ENCODE peak calls at places on chromosome 18, in six cellular contexts. C, Y, H, W, J and L are unnamed samples.

GRCh38 chr18:79447703-79448367 is 52.1 kb downstream of the NFATC1 start:
- DNase-seq in C (no peak), Y (peak), H (no peak), W (no peak), J (no peak), L (no peak)

GRCh38 chr18:29594494-29594893 is 1417.6 kb upstream of the CDH2 start:
- DNase-seq in C (no peak), Y (no peak), H (no peak), W (no peak), J (no peak), L (no peak)

GRCh38 chr18:50143891-50144290 is 51.1 kb downstream of the MYO5B start:
- DNase-seq in C (no peak), Y (no peak), H (no peak), W (no peak), J (no peak), L (no peak)

GRCh38 chr18:998976-999375 is 94.3 kb downstream of the ADCYAP1 start:
- DNase-seq in C (no peak), Y (no peak), H (no peak), W (no peak), J (no peak), L (no peak)

GRCh38 chr18:74225193-74225840 is 66.4 kb downstream of the CYB5A start:
- DNase-seq in C (no peak), Y (peak), H (no peak), W (peak), J (no peak), L (no peak)

GRCh38 chr18:9137168-9138066 is 836 bp downstream of the ANKRD12 start:
- DNase-seq in C (peak), Y (peak), H (peak), W (peak), J (peak), L (peak)

GRCh38 chr18:76557026-76557575 is 62.1 kb upstream of the ZNF516 start:
- DNase-seq in C (no peak), Y (peak), H (no peak), W (no peak), J (no peak), L (no peak)

GRCh38 chr18:5294618-5295230 is 802 bp downstream of the ZBTB14 start:
- DNase-seq in C (no peak), Y (no peak), H (peak), W (peak), J (peak), L (peak)

GRCh38 chr18:23826850-23827620 is 137.8 kb downstream of the LAMA3 start:
- DNase-seq in C (no peak), Y (peak), H (no peak), W (no peak), J (no peak), L (no peak)

GRCh38 chr18:12326711-12327460 is 18.8 kb downstream of the TUBB6 start:
- DNase-seq in C (no peak), Y (no peak), H (no peak), W (no peak), J (no peak), L (no peak)

GRCh38 chr18:9043581-9043980 is 58.9 kb upstream of the NDUFV2 start:
- DNase-seq in C (no peak), Y (no peak), H (no peak), W (no peak), J (no peak), L (no peak)

GRCh38 chr18:5197032-5197434 is at the start of gene AKAIN1:
- DNase-seq in C (no peak), Y (peak), H (peak), W (peak), J (peak), L (peak)

GRCh38 chr18:70499218-70499691 is 210.4 kb downstream of the SOCS6 start:
- DNase-seq in C (no peak), Y (no peak), H (no peak), W (no peak), J (no peak), L (peak)

GRCh38 chr18:61943175-61943964 is 50.6 kb upstream of the RNF152 start:
- DNase-seq in C (no peak), Y (no peak), H (no peak), W (no peak), J (no peak), L (no peak)

GRCh38 chr18:50829644-50830043 is 9.8 kb upstream of the MRO start:
- DNase-seq in C (no peak), Y (no peak), H (no peak), W (no peak), J (no peak), L (no peak)

GRCh38 chr18:67432806-67433205 is 83.7 kb downstream of the DSEL start:
- DNase-seq in C (no peak), Y (peak), H (no peak), W (no peak), J (no peak), L (no peak)

GRCh38 chr18:44791520-44791919 is 110.8 kb downstream of the SETBP1 start:
- DNase-seq in C (no peak), Y (no peak), H (no peak), W (no peak), J (no peak), L (no peak)

GRCh38 chr18:29160123-29160522 is 983.2 kb upstream of the CDH2 start:
- DNase-seq in C (no peak), Y (peak), H (no peak), W (no peak), J (no peak), L (no peak)

GRCh38 chr18:58004317-58004716 is 39.7 kb upstream of the NEDD4L start:
- DNase-seq in C (no peak), Y (peak), H (no peak), W (no peak), J (no peak), L (no peak)

GRCh38 chr18:76956648-76957047 is 134.3 kb downstream of the ZNF236 start:
- DNase-seq in C (no peak), Y (no peak), H (no peak), W (no peak), J (no peak), L (no peak)

GRCh38 chr18:64330976-64331375 is 182.1 kb upstream of the LINC00305 start:
- DNase-seq in C (no peak), Y (no peak), H (no peak), W (no peak), J (no peak), L (no peak)

GRCh38 chr18:48676756-48677368 is 138.0 kb downstream of the CTIF start:
- DNase-seq in C (peak), Y (peak), H (peak), W (peak), J (peak), L (peak)

GRCh38 chr18:11565716-11566115 is 43.7 kb upstream of the SLC35G4 start:
- DNase-seq in C (no peak), Y (no peak), H (no peak), W (no peak), J (no peak), L (no peak)

GRCh38 chr18:46264255-46264654 is 160.1 kb downstream of the HAUS1 start:
- DNase-seq in C (no peak), Y (no peak), H (no peak), W (no peak), J (no peak), L (no peak)

GRCh38 chr18:8257851-8258434 is 351.3 kb upstream of the RAB12 start:
- DNase-seq in C (no peak), Y (no peak), H (no peak), W (no peak), J (no peak), L (no peak)

GRCh38 chr18:57923606-57924005 is 120.4 kb upstream of the NEDD4L start:
- DNase-seq in C (no peak), Y (no peak), H (no peak), W (no peak), J (no peak), L (no peak)

GRCh38 chr18:47254341-47254939 is 3.0 kb upstream of the SKOR2 start:
- DNase-seq in C (no peak), Y (peak), H (peak), W (peak), J (peak), L (peak)

GRCh38 chr18:63890950-63891304 is 3.4 kb downstream of the SERPINB2 start:
- DNase-seq in C (no peak), Y (peak), H (no peak), W (no peak), J (no peak), L (no peak)

GRCh38 chr18:44195394-44196140 is 485.1 kb upstream of the SETBP1 start:
- DNase-seq in C (no peak), Y (peak), H (no peak), W (no peak), J (no peak), L (no peak)

GRCh38 chr18:23458830-23459529 is 5.9 kb downstream of the RIOK3 start:
- DNase-seq in C (no peak), Y (no peak), H (no peak), W (no peak), J (no peak), L (no peak)

GRCh38 chr18:78246588-78246987 is 733.0 kb upstream of the SALL3 start:
- DNase-seq in C (no peak), Y (no peak), H (no peak), W (no peak), J (no peak), L (no peak)

GRCh38 chr18:45012286-45012685 is 331.6 kb downstream of the SETBP1 start:
- DNase-seq in C (no peak), Y (no peak), H (no peak), W (no peak), J (no peak), L (no peak)

GRCh38 chr18:15005313-15006130 is 257.6 kb downstream of the ANKRD30B start:
- DNase-seq in C (no peak), Y (no peak), H (no peak), W (no peak), J (no peak), L (no peak)

GRCh38 chr18:21997207-21998143 is 171.9 kb upstream of the GATA6 start:
- DNase-seq in C (no peak), Y (peak), H (no peak), W (peak), J (no peak), L (no peak)

GRCh38 chr18:74342416-74343043 is 26.9 kb downstream of the C18orf63 start:
- DNase-seq in C (no peak), Y (peak), H (peak), W (peak), J (no peak), L (peak)

GRCh38 chr18:59085797-59086196 is 53.9 kb upstream of the SEC11C start:
- DNase-seq in C (no peak), Y (peak), H (no peak), W (no peak), J (no peak), L (no peak)